ENCODE peak calls at places on chromosome 4, in nine cellular contexts. U is A673; B is suprapubic skin; N is AG10803; F is foreskin fibroblast; A is cardiac fibroblast; J is Caco-2; O is CD4-positive, alpha-beta T cell; R is body of pancreas. H is an unnamed sample.

GRCh38 chr4:95167809-95168208 is 381.0 kb downstream of the UNC5C start:
- DNase-seq in U (no peak), B (no peak), N (no peak), F (no peak), A (peak), J (no peak), O (no peak), R (no peak), H (no peak)

GRCh38 chr4:181619651-181620050 is 623.6 kb upstream of the TENM3 start:
- DNase-seq in U (no peak), B (no peak), N (no peak), F (no peak), A (no peak), J (no peak), O (no peak), R (no peak), H (no peak)

GRCh38 chr4:103076777-103077347 is 301 bp upstream of the SLC9B2 start:
- DNase-seq in U (no peak), B (no peak), N (no peak), F (no peak), A (no peak), J (no peak), O (no peak), R (no peak), H (peak)

GRCh38 chr4:75344915-75345314 is 169.3 kb downstream of the RCHY1 start:
- DNase-seq in U (no peak), B (no peak), N (peak), F (peak), A (peak), J (no peak), O (no peak), R (no peak), H (no peak)

GRCh38 chr4:147923854-147924253 is 192.0 kb downstream of the ARHGAP10 start:
- DNase-seq in U (no peak), B (no peak), N (no peak), F (no peak), A (no peak), J (no peak), O (no peak), R (no peak), H (no peak)

GRCh38 chr4:7207791-7208231 is 15.5 kb downstream of the SORCS2 start:
- DNase-seq in U (no peak), B (no peak), N (peak), F (no peak), A (no peak), J (no peak), O (no peak), R (no peak), H (no peak)

GRCh38 chr4:71307729-71308128 is 31.1 kb upstream of the SLC4A4 start:
- DNase-seq in U (no peak), B (no peak), N (no peak), F (no peak), A (no peak), J (no peak), O (no peak), R (no peak), H (no peak)

GRCh38 chr4:25308266-25308665 is 4.3 kb upstream of the ZCCHC4 start:
- DNase-seq in U (no peak), B (no peak), N (peak), F (no peak), A (peak), J (no peak), O (no peak), R (no peak), H (no peak)

DNA sequence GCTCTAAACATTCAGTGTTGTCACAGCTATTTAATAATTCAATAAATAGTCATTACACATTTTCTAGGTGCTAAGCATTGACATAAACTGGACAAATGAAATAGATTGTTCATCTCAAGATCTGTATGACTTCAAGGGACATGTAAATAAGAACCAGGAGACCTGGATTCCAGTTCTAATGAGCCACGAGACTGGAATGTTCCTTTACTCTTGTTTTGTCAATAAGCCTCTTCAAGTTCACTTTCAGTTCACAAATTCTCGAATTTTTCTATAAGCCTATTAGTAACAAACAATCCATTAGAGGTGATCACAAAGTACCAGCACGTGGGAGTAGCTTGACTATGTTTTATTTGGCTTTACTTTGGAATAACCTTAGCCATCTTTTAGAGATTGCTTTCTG is 514.0 kb upstream of the SMIM31 start:
- DNase-seq in U (no peak), B (no peak), N (no peak), F (no peak), A (no peak), J (no peak), O (no peak), R (no peak), H (no peak)
- TF ChIP-seq CTCF in U (no peak), B (no peak), N (no peak), F (no peak), A (no peak), J (no peak), O (no peak), R (no peak), H (no peak)

GRCh38 chr4:76984127-76984526 is 34.6 kb downstream of the SEPTIN11 start:
- DNase-seq in U (peak), B (no peak), N (peak), F (peak), A (peak), J (no peak), O (no peak), R (no peak), H (peak)
- TF ChIP-seq CTCF in U (peak), B (no peak), N (peak), F (no peak), A (no peak), J (peak), O (peak), R (no peak), H (peak)

DNA sequence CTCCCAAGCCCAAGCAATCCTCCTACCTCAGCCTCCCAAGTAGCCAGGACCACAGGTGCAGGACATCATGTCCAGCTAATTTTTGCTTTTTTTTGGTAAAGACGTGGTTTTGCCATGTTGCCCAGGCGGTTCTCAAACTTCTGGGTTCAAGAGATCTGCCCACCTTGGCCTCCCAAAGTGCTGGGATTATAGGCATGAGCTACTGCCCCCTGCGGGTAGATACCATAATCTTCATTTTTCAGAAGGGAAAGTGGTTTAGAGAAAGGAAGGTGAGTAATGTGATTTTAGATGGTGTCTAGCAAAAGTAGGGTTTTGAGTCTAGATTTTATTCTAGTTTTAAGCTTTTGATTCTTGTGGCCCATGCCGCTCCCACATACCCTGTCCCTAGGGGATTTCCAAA is 205.3 kb upstream of the CLNK start:
- DNase-seq in U (no peak), B (no peak), N (no peak), F (no peak), A (no peak), J (no peak), O (no peak), R (no peak), H (no peak)
- TF ChIP-seq CTCF in U (no peak), B (no peak), N (no peak), F (no peak), A (no peak), J (no peak), O (no peak), R (no peak), H (peak)

GRCh38 chr4:170580651-170581050 is 490.9 kb upstream of the AADAT start:
- DNase-seq in U (no peak), B (no peak), N (no peak), F (no peak), A (no peak), J (no peak), O (no peak), R (no peak), H (no peak)
- TF ChIP-seq CTCF in U (no peak), B (no peak), N (no peak), F (no peak), A (no peak), J (no peak), O (no peak), R (peak), H (no peak)

GRCh38 chr4:45442466-45442865 is 681.4 kb downstream of the GABRG1 start:
- DNase-seq in U (peak), B (no peak), N (no peak), F (no peak), A (peak), J (peak), O (no peak), R (no peak), H (no peak)
- TF ChIP-seq CTCF in U (peak), B (no peak), N (no peak), F (no peak), A (peak), J (peak), O (no peak), R (no peak), H (peak)

GRCh38 chr4:146513548-146513947 is 8.2 kb downstream of the SLC10A7 start:
- DNase-seq in U (no peak), B (no peak), N (no peak), F (no peak), A (no peak), J (no peak), O (no peak), R (no peak), H (no peak)

GRCh38 chr4:146507607-146508006 is 14.1 kb downstream of the SLC10A7 start:
- DNase-seq in U (no peak), B (no peak), N (no peak), F (peak), A (no peak), J (no peak), O (no peak), R (no peak), H (no peak)

GRCh38 chr4:146511381-146511780 is 10.4 kb downstream of the SLC10A7 start:
- DNase-seq in U (peak), B (no peak), N (no peak), F (no peak), A (no peak), J (no peak), O (no peak), R (no peak), H (no peak)

GRCh38 chr4:146508229-146508939 is 13.4 kb downstream of the SLC10A7 start:
- DNase-seq in U (no peak), B (no peak), N (no peak), F (no peak), A (no peak), J (no peak), O (no peak), R (no peak), H (no peak)

GRCh38 chr4:146510942-146511341 is 10.8 kb downstream of the SLC10A7 start:
- DNase-seq in U (peak), B (no peak), N (no peak), F (no peak), A (no peak), J (peak), O (no peak), R (no peak), H (no peak)
- TF ChIP-seq CTCF in U (peak), B (no peak), N (peak), F (peak), A (no peak), J (peak), O (no peak), R (no peak), H (no peak)

GRCh38 chr4:40550900-40551546 is 78.6 kb downstream of the RBM47 start:
- DNase-seq in U (peak), B (no peak), N (peak), F (peak), A (peak), J (peak), O (no peak), R (peak), H (peak)
- TF ChIP-seq CTCF in U (peak), B (no peak), N (peak), F (peak), A (peak), J (peak), O (peak), R (peak), H (peak)

DNA sequence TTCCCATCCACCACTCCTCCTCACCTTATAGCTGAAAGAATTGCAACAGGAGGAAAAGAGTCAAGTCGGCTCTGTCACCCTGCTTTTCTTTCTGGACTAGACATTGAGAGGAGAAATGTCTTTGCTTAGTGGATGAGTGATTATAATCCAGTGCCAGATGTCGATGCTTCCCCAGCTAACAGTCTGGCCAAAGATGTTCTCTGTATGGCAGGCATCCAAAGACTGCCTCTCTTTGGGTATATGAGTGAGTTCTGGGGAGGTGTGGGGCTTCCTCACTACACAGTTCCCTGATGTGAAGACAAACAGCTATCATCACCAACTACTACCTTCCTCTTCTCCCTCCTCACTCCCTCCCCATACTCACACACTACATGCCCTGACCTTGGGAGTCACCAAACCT is 90.9 kb downstream of the COMMD8 start:
- DNase-seq in U (no peak), B (no peak), N (no peak), F (peak), A (no peak), J (no peak), O (no peak), R (no peak), H (no peak)
- TF ChIP-seq CTCF in U (no peak), B (no peak), N (no peak), F (no peak), A (no peak), J (no peak), O (no peak), R (no peak), H (no peak)

GRCh38 chr4:14566518-14566917 is 435.8 kb upstream of the CPEB2 start:
- DNase-seq in U (no peak), B (no peak), N (no peak), F (peak), A (peak), J (no peak), O (no peak), R (no peak), H (no peak)
- TF ChIP-seq CTCF in U (no peak), B (no peak), N (no peak), F (no peak), A (no peak), J (no peak), O (no peak), R (no peak), H (no peak)

DNA sequence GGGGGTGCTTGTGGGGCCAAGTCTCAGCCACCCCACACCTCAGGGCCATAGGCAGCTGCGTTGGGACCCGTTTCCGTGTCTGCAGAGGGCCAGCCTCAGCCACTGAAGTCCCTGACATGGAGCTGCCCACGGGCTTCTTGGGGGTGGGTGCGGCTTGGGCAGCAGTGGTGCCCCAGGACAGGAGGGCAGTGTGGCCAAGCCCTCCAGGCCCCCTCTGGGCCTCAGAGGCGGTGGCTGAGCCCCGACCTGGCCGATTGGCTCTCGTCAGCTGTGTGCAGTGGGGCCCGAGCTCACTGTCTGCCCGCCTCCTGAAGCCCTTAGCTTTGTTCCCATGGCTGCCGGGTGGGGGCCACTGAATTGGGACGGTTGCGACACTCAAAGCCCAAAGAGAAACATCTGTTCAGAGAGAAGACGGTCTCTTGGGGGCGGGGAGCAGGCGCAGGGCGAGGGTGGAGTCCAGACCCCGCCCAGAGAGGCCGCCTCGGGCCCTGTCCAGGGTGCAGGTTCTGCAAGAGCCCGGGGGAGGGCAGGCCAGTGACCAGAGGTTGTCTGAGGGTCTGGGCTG is 9.1 kb downstream of the FGFR3 start:
- DNase-seq in U (peak), B (peak), N (peak), F (peak), A (peak), J (peak), O (no peak), R (no peak), H (no peak)
- TF ChIP-seq CTCF in U (no peak), B (no peak), N (no peak), F (no peak), A (no peak), J (no peak), O (no peak), R (no peak), H (no peak)

H was measured in GM13977.